ENCODE peak calls at places on chromosomes 2 and 18, in six cellular contexts. T is NT2/D1, D is PC-3, O is tibial artery, J is esophagus squamous epithelium, H is IMR-90. C is an unnamed sample.
A peak's percentile ranks its signal among the peaks of the same experiment; 100 is the strongest.

GRCh38 chr2:111698743-111699554 is 185.0 kb downstream of the ANAPC1 start:
- DNase-seq in T (no peak), D (peak; percentile 98), O (peak; percentile 77), J (peak; percentile 20), H (peak; percentile 100), C (peak; percentile 95)

GRCh38 chr2:62266433-62267038 is 70.6 kb downstream of the B3GNT2 start:
- DNase-seq in T (peak; percentile 79), D (peak; percentile 36), O (no peak), J (no peak), H (peak; percentile 76), C (no peak)

GRCh38 chr2:127456960-127457359 is 38.7 kb downstream of the PROC start:
- DNase-seq in T (no peak), D (no peak), O (no peak), J (no peak), H (no peak), C (no peak)

GRCh38 chr2:236899945-236900640 is 185.6 kb upstream of the COPS8 start:
- DNase-seq in T (no peak), D (no peak), O (no peak), J (no peak), H (no peak), C (no peak)

GRCh38 chr2:60589093-60589492 is 35.6 kb upstream of the BCL11A start:
- DNase-seq in T (no peak), D (no peak), O (no peak), J (no peak), H (no peak), C (no peak)

GRCh38 chr2:121205321-121205942 is 79.6 kb downstream of the TFCP2L1 start:
- DNase-seq in T (no peak), D (peak; percentile 53), O (no peak), J (no peak), H (no peak), C (no peak)

GRCh38 chr2:8628179-8628869 is 53.5 kb upstream of the ID2 start:
- DNase-seq in T (no peak), D (peak; percentile 39), O (no peak), J (no peak), H (peak; percentile 8), C (no peak)

GRCh38 chr2:36287363-36288275 is 68.0 kb upstream of the CRIM1 start:
- DNase-seq in T (no peak), D (no peak), O (no peak), J (no peak), H (peak; percentile 86), C (no peak)

GRCh38 chr2:79272616-79273015 is 113.1 kb upstream of the REG3A start:
- DNase-seq in T (no peak), D (no peak), O (no peak), J (no peak), H (no peak), C (no peak)

GRCh38 chr2:127640082-127641072 is 5.6 kb upstream of the GPR17 start:
- DNase-seq in T (no peak), D (no peak), O (no peak), J (no peak), H (no peak), C (no peak)

GRCh38 chr2:36438454-36438977 is 82.9 kb downstream of the CRIM1 start:
- DNase-seq in T (no peak), D (peak; percentile 93), O (peak; percentile 43), J (no peak), H (peak; percentile 99), C (no peak)

GRCh38 chr2:54528311-54528945 is 72.3 kb downstream of the SPTBN1 start:
- DNase-seq in T (no peak), D (no peak), O (no peak), J (no peak), H (peak; percentile 60), C (no peak)

GRCh38 chr2:88003074-88003755 is 13.1 kb downstream of the RNU2-63P start:
- DNase-seq in T (no peak), D (no peak), O (no peak), J (no peak), H (no peak), C (no peak)

GRCh38 chr18:59233017-59233410 is 13.1 kb downstream of the GRP start:
- DNase-seq in T (no peak), D (peak; percentile 42), O (no peak), J (no peak), H (no peak), C (no peak)

GRCh38 chr2:240947607-240948006 is 41.5 kb downstream of the CROCC2 start:
- DNase-seq in T (no peak), D (no peak), O (peak; percentile 4), J (no peak), H (no peak), C (no peak)

GRCh38 chr18:76823574-76823973 is 1.2 kb downstream of the ZNF236 start:
- DNase-seq in T (no peak), D (no peak), O (no peak), J (no peak), H (peak; percentile 15), C (peak; percentile 52)

GRCh38 chr2:127208313-127208712 is 11.8 kb downstream of the CYP27C1 start:
- DNase-seq in T (no peak), D (peak; percentile 39), O (no peak), J (no peak), H (peak; percentile 19), C (no peak)

GRCh38 chr2:182447843-182448242 is 21.0 kb upstream of the PDE1A start:
- DNase-seq in T (no peak), D (no peak), O (peak; percentile 23), J (no peak), H (peak; percentile 80), C (no peak)

GRCh38 chr2:30764021-30764800 is 43.0 kb downstream of the CAPN13 start:
- DNase-seq in T (no peak), D (no peak), O (no peak), J (no peak), H (no peak), C (no peak)

GRCh38 chr2:36541891-36542595 is 55.9 kb downstream of the FEZ2 start:
- DNase-seq in T (no peak), D (no peak), O (no peak), J (no peak), H (no peak), C (no peak)

GRCh38 chr2:86046985-86047384 is 58.7 kb downstream of the POLR1A start:
- DNase-seq in T (no peak), D (no peak), O (no peak), J (no peak), H (peak; percentile 69), C (no peak)
- H3K36me3 ChIP-seq in T (peaks cover 92% of the 10 kb centered on the region), D (peaks cover 68% of the 10 kb centered on the region), O (peaks cover 81% of the 10 kb centered on the region), J (peaks cover 25% of the 10 kb centered on the region), H (peaks cover 69% of the 10 kb centered on the region), C (peaks cover 82% of the 10 kb centered on the region)

GRCh38 chr18:9148239-9148552 is 11.6 kb downstream of the ANKRD12 start:
- DNase-seq in T (no peak), D (no peak), O (no peak), J (no peak), H (no peak), C (no peak)

GRCh38 chr18:9140984-9141383 is 4.4 kb downstream of the ANKRD12 start:
- DNase-seq in T (no peak), D (no peak), O (no peak), J (no peak), H (no peak), C (no peak)

GRCh38 chr18:9147440-9148238 is 11.1 kb downstream of the ANKRD12 start:
- DNase-seq in T (peak; percentile 6), D (peak; percentile 78), O (no peak), J (no peak), H (peak; percentile 81), C (no peak)

GRCh38 chr18:9150116-9150515 is 13.5 kb downstream of the ANKRD12 start:
- DNase-seq in T (no peak), D (no peak), O (no peak), J (no peak), H (no peak), C (no peak)

DNA sequence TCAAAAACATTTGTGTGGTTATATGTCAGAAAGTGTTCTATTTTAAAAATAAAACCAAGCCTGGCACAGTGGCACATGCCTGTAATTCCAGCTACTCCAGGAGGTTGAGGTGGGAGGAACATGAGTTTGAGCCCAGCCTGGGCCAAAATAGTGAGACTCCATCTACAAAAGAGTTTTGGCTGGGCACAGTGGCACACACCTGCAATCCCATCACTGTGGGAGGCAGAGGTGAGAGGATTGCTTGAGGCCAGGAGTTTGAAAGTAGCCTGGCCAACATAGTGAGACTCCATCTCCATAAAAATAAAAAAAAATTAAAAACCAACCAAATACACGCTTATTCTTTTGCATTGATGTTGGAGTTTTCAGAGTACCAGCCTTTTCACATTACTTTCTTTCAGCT is 9.6 kb downstream of the ANKRD12 start:
- DNase-seq in T (no peak), D (no peak), O (no peak), J (no peak), H (no peak), C (no peak)
- H3K4me1 ChIP-seq in T (no peaks in the 10 kb centered on the region), D (peaks cover 13% of the 10 kb centered on the region), O (peaks cover 41% of the 10 kb centered on the region), J (peaks cover 98% of the 10 kb centered on the region), H (peaks cover 11% of the 10 kb centered on the region), C (peaks cover 37% of the 10 kb centered on the region)

GRCh38 chr18:74505776-74506175 is 9.6 kb downstream of the CNDP2 start:
- DNase-seq in T (no peak), D (no peak), O (no peak), J (no peak), H (no peak), C (no peak)
- H3K36me3 ChIP-seq in T (peaks cover 79% of the 10 kb centered on the region), D (peaks cover 24% of the 10 kb centered on the region), O (peaks cover 92% of the 10 kb centered on the region), J (peaks cover 34% of the 10 kb centered on the region), H (peaks cover 68% of the 10 kb centered on the region), C (peaks cover 91% of the 10 kb centered on the region)

GRCh38 chr2:174586418-174586817 is 11.2 kb downstream of the WIPF1 start:
- DNase-seq in T (no peak), D (no peak), O (no peak), J (no peak), H (no peak), C (no peak)
- H3K4me1 ChIP-seq in T (peaks cover 9% of the 10 kb centered on the region), D (peaks cover 6% of the 10 kb centered on the region), O (peaks cover 33% of the 10 kb centered on the region), J (peaks cover 71% of the 10 kb centered on the region), H (peaks cover 25% of the 10 kb centered on the region), C (no peaks in the 10 kb centered on the region)

GRCh38 chr2:218547978-218548377 is 20.2 kb downstream of the USP37 start:
- DNase-seq in T (no peak), D (no peak), O (no peak), J (no peak), H (no peak), C (no peak)

GRCh38 chr2:218547511-218547910 is 20.6 kb downstream of the USP37 start:
- DNase-seq in T (no peak), D (no peak), O (no peak), J (no peak), H (no peak), C (no peak)

GRCh38 chr2:218540015-218540414 is 28.1 kb downstream of the USP37 start:
- DNase-seq in T (no peak), D (no peak), O (no peak), J (no peak), H (peak; percentile 92), C (no peak)

GRCh38 chr2:218546012-218546411 is 22.1 kb downstream of the USP37 start:
- DNase-seq in T (no peak), D (no peak), O (no peak), J (no peak), H (no peak), C (no peak)
- H3K36me3 ChIP-seq in T (peaks cover 74% of the 10 kb centered on the region), D (peaks cover 40% of the 10 kb centered on the region), O (peaks cover 60% of the 10 kb centered on the region), J (peaks cover 7% of the 10 kb centered on the region), H (peaks cover 21% of the 10 kb centered on the region), C (peaks cover 96% of the 10 kb centered on the region)

GRCh38 chr2:10397878-10398277 is 50.2 kb downstream of the ODC1 start:
- DNase-seq in T (no peak), D (no peak), O (no peak), J (no peak), H (no peak), C (no peak)
- H3K4me1 ChIP-seq in T (peaks cover 7% of the 10 kb centered on the region), D (peaks cover 41% of the 10 kb centered on the region), O (peaks cover 3% of the 10 kb centered on the region), J (peaks cover 51% of the 10 kb centered on the region), H (peaks cover 3% of the 10 kb centered on the region), C (peaks cover 13% of the 10 kb centered on the region)

GRCh38 chr2:1640301-1641135 is 103.8 kb downstream of the PXDN start:
- DNase-seq in T (no peak), D (no peak), O (no peak), J (no peak), H (no peak), C (no peak)
- H3K36me3 ChIP-seq in T (peaks cover 73% of the 10 kb centered on the region), D (peaks cover 59% of the 10 kb centered on the region), O (peaks cover 41% of the 10 kb centered on the region), J (no peaks in the 10 kb centered on the region), H (peaks cover 69% of the 10 kb centered on the region), C (peaks cover 64% of the 10 kb centered on the region)